ENCODE peak calls at places on chromosome 6, in five cellular contexts. One of them, this sample, is unnamed.

GRCh38 chr6:8131265-8131897 is 29.0 kb upstream of the EEF1E1 start:
- DNase-seq in GM13976: peak
- DNase-seq in kidney glomerular epithelial cell: peak
- DNase-seq in fibroblast of lung: peak
- DNase-seq in EL: peak
- DNase-seq in this sample: peak

GRCh38 chr6:100084301-100085161 is 90.5 kb upstream of the MCHR2 start:
- DNase-seq in kidney glomerular epithelial cell: no peak
- DNase-seq in GM13976: no peak
- DNase-seq in EL: peak
- DNase-seq in fibroblast of lung: peak
- DNase-seq in this sample: peak

GRCh38 chr6:40894962-40895799 is 143.8 kb downstream of the UNC5CL start:
- DNase-seq in fibroblast of lung: peak
- DNase-seq in kidney glomerular epithelial cell: peak
- DNase-seq in GM13976: no peak
- DNase-seq in EL: peak
- DNase-seq in this sample: peak

GRCh38 chr6:148701393-148701774 is 45.4 kb upstream of the UST start:
- DNase-seq in GM13976: no peak
- DNase-seq in EL: no peak
- DNase-seq in fibroblast of lung: no peak
- DNase-seq in kidney glomerular epithelial cell: no peak
- DNase-seq in this sample: no peak

GRCh38 chr6:93418113-93418447 is 1.3 kb downstream of the EPHA7 start:
- DNase-seq in fibroblast of lung: no peak
- DNase-seq in kidney glomerular epithelial cell: no peak
- DNase-seq in GM13976: peak
- DNase-seq in EL: no peak
- DNase-seq in this sample: no peak

GRCh38 chr6:144690659-144691058 is 405.5 kb downstream of the UTRN start:
- DNase-seq in fibroblast of lung: no peak
- DNase-seq in kidney glomerular epithelial cell: no peak
- DNase-seq in EL: no peak
- DNase-seq in GM13976: no peak
- DNase-seq in this sample: no peak

GRCh38 chr6:35392773-35393672 is 50.7 kb downstream of the PPARD start:
- DNase-seq in kidney glomerular epithelial cell: no peak
- DNase-seq in EL: no peak
- DNase-seq in fibroblast of lung: no peak
- DNase-seq in GM13976: no peak
- DNase-seq in this sample: no peak

GRCh38 chr6:105835373-105835772 is 250.8 kb upstream of the PRDM1 start:
- DNase-seq in kidney glomerular epithelial cell: no peak
- DNase-seq in GM13976: no peak
- DNase-seq in fibroblast of lung: peak
- DNase-seq in EL: peak
- DNase-seq in this sample: no peak

GRCh38 chr6:147000545-147001488 is 203.4 kb upstream of the STXBP5 start:
- DNase-seq in kidney glomerular epithelial cell: no peak
- DNase-seq in EL: peak
- DNase-seq in GM13976: no peak
- DNase-seq in fibroblast of lung: peak
- DNase-seq in this sample: peak